ENCODE peak calls at places on chromosome 2, in ten cellular contexts. V is A549, M is H1, I is sigmoid colon, H is tibial nerve, N is esophagus squamous epithelium, K is Peyer's patch, U is GM12892, F is NB4, P is HCT116. T is an unnamed sample.

GRCh38 chr2:46082531-46083485 is 214.4 kb upstream of the EPAS1 start:
- DNase-seq in V (no peak), M (no peak), I (peak), H (no peak), N (no peak), K (no peak), U (no peak), F (peak), P (no peak), T (no peak)

GRCh38 chr2:197286805-197287595 is 23.6 kb downstream of the ANKRD44 start:
- DNase-seq in V (peak), M (no peak), I (peak), H (peak), N (no peak), K (peak), U (no peak), F (peak), P (no peak), T (no peak)

GRCh38 chr2:8447610-8448221 is 234.1 kb upstream of the ID2 start:
- DNase-seq in V (peak), M (no peak), I (peak), H (no peak), N (no peak), K (no peak), U (no peak), F (no peak), P (peak), T (no peak)

GRCh38 chr2:42881732-42882131 is 89.3 kb upstream of the HAAO start:
- DNase-seq in V (no peak), M (no peak), I (no peak), H (no peak), N (no peak), K (no peak), U (no peak), F (no peak), P (no peak), T (no peak)

GRCh38 chr2:225173909-225174308 is 131.6 kb upstream of the DOCK10 start:
- DNase-seq in V (no peak), M (no peak), I (no peak), H (no peak), N (no peak), K (no peak), U (no peak), F (no peak), P (no peak), T (no peak)

GRCh38 chr2:37855283-37856041 is 69.6 kb upstream of the RMDN2 start:
- DNase-seq in V (no peak), M (no peak), I (peak), H (no peak), N (no peak), K (no peak), U (no peak), F (no peak), P (no peak), T (no peak)

GRCh38 chr2:5123597-5124196 is 568.5 kb upstream of the SOX11 start:
- DNase-seq in V (no peak), M (no peak), I (no peak), H (no peak), N (no peak), K (no peak), U (no peak), F (no peak), P (no peak), T (no peak)

GRCh38 chr2:109459485-109459884 is 154.3 kb downstream of the SEPTIN10 start:
- DNase-seq in V (no peak), M (no peak), I (peak), H (no peak), N (no peak), K (no peak), U (no peak), F (no peak), P (no peak), T (no peak)

GRCh38 chr2:143015681-143016080 is 113.5 kb upstream of the ARHGAP15 start:
- DNase-seq in V (no peak), M (no peak), I (no peak), H (no peak), N (no peak), K (no peak), U (no peak), F (no peak), P (no peak), T (no peak)

GRCh38 chr2:49857371-49858112 is 703.2 kb upstream of the FSHR start:
- DNase-seq in V (no peak), M (no peak), I (no peak), H (no peak), N (no peak), K (no peak), U (no peak), F (no peak), P (no peak), T (no peak)

GRCh38 chr2:202871161-202872141 is at the start of gene ICA1L:
- DNase-seq in V (peak), M (no peak), I (peak), H (peak), N (no peak), K (peak), U (peak), F (peak), P (no peak), T (peak)

DNA sequence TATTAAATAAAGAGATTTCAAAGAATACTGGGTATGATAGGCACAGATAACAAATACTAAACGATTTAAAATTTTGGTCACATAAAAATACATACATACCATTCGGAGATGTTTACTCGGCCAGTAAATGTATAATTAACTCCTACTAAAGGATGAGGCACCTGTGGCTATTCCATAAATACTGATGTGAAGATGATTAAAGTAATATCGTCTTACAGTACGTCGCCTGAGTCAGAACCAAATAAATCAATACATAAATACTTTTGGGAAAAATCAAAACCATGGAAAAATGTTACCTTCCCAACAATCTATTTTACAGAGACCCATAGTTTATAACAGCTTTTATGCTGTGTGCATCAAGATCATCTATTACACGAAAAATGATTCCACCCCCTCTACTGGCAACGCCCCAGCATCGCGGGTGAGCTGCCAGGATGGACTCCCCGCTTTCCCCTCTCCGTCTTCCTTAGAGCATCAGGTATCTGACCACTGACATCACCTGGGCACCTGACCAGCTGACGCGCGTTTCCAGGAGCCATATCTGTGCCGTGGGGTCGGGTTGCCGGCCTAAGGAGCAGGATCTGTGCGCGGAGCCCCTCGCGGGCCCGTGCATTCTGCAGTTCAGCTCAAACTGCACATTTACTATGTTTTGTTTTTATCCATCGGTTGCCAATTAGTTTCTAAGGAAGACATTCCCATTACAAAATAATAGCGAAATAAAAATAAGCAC is 970 bp downstream of the ICA1L start:
- DNase-seq in V (peak), M (peak), I (peak), H (peak), N (no peak), K (peak), U (peak), F (peak), P (peak), T (peak)
- TF ChIP-seq POLR2A in V (peak), M (peak), I (no peak), H (no peak), N (no peak), K (no peak), U (no peak), F (no peak), P (peak), T (no peak)

GRCh38 chr2:120470041-120470716 is 124.2 kb downstream of the INHBB start:
- DNase-seq in V (peak), M (no peak), I (peak), H (peak), N (no peak), K (peak), U (no peak), F (peak), P (no peak), T (peak)
- TF ChIP-seq POLR2A in V (no peak), M (no peak), I (no peak), H (no peak), N (no peak), K (no peak), U (no peak), F (no peak), P (no peak), T (no peak)

GRCh38 chr2:210035679-210036078 is 33.2 kb downstream of the RPE start:
- DNase-seq in V (no peak), M (no peak), I (no peak), H (no peak), N (no peak), K (no peak), U (no peak), F (no peak), P (no peak), T (no peak)
- TF ChIP-seq POLR2A in V (no peak), M (no peak), I (no peak), H (no peak), N (no peak), K (no peak), U (no peak), F (no peak), P (no peak), T (no peak)

GRCh38 chr2:201235865-201236811 is 24.2 kb upstream of the CASP8 start:
- DNase-seq in V (peak), M (no peak), I (peak), H (peak), N (peak), K (peak), U (no peak), F (peak), P (no peak), T (peak)
- TF ChIP-seq POLR2A in V (no peak), M (no peak), I (no peak), H (no peak), N (no peak), K (no peak), U (no peak), F (no peak), P (no peak), T (no peak)

GRCh38 chr2:168453404-168453803 is 2.7 kb upstream of the CERS6 start:
- DNase-seq in V (no peak), M (no peak), I (no peak), H (no peak), N (no peak), K (no peak), U (no peak), F (no peak), P (no peak), T (no peak)
- TF ChIP-seq POLR2A in V (no peak), M (no peak), I (no peak), H (no peak), N (no peak), K (no peak), U (no peak), F (no peak), P (no peak), T (no peak)

GRCh38 chr2:149586898-149587219 is 716 bp downstream of the MMADHC start:
- DNase-seq in V (no peak), M (no peak), I (no peak), H (no peak), N (no peak), K (no peak), U (no peak), F (no peak), P (no peak), T (no peak)

GRCh38 chr2:149586063-149586462 is 1.5 kb downstream of the MMADHC start:
- DNase-seq in V (no peak), M (no peak), I (no peak), H (no peak), N (no peak), K (no peak), U (no peak), F (no peak), P (no peak), T (no peak)

GRCh38 chr2:149585317-149585885 is 2.2 kb downstream of the MMADHC start:
- DNase-seq in V (no peak), M (no peak), I (no peak), H (no peak), N (no peak), K (no peak), U (no peak), F (no peak), P (no peak), T (no peak)

GRCh38 chr2:149587950-149588487 is 444 bp upstream of the MMADHC start:
- DNase-seq in V (no peak), M (no peak), I (no peak), H (no peak), N (no peak), K (no peak), U (no peak), F (no peak), P (no peak), T (no peak)

DNA sequence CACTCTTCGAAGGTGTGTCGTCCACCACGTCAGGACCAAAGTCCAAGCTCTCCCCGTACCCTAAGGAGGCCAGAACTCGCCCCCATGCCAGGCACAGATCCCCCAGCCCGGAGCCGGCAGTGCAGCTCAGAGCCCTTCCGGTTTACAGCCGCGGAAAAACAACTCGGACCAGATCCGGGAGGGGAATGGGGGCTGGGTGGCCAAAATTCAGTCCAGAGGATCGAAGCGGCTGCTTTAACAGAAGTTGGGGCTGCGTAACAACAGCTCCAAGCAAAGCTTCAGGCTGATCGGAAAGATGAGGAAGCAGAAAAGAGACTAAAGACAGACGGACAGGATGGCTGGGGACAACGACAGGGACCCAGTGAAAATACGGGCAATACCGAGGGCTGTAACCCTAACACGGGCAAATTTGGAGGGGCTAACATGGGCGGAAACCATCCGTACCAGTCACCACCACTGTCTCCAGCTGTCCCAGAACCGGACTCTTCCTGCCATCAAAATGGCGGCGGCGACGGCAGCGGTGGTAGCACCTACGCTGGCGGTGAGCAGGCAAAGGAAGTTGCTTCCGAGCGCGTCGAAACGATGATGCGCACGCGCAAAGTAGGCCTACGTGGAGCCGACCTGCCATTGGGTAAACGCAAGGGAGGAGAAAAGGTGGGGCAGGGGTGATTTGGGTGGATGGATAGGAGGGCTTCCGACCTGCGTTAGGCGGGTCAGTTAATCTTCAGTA is at the start of gene MMADHC:
- DNase-seq in V (peak), M (peak), I (peak), H (peak), N (peak), K (peak), U (peak), F (peak), P (peak), T (peak)
- TF ChIP-seq POLR2A in V (peak), M (peak), I (peak), H (peak), N (peak), K (peak), U (peak), F (peak), P (peak), T (peak)

GRCh38 chr2:48039209-48039990 is 133.1 kb upstream of the FBXO11 start:
- DNase-seq in V (no peak), M (no peak), I (no peak), H (no peak), N (no peak), K (no peak), U (no peak), F (no peak), P (no peak), T (no peak)
- TF ChIP-seq POLR2A in V (no peak), M (no peak), I (no peak), H (no peak), N (no peak), K (no peak), U (no peak), F (no peak), P (no peak), T (no peak)

DNA sequence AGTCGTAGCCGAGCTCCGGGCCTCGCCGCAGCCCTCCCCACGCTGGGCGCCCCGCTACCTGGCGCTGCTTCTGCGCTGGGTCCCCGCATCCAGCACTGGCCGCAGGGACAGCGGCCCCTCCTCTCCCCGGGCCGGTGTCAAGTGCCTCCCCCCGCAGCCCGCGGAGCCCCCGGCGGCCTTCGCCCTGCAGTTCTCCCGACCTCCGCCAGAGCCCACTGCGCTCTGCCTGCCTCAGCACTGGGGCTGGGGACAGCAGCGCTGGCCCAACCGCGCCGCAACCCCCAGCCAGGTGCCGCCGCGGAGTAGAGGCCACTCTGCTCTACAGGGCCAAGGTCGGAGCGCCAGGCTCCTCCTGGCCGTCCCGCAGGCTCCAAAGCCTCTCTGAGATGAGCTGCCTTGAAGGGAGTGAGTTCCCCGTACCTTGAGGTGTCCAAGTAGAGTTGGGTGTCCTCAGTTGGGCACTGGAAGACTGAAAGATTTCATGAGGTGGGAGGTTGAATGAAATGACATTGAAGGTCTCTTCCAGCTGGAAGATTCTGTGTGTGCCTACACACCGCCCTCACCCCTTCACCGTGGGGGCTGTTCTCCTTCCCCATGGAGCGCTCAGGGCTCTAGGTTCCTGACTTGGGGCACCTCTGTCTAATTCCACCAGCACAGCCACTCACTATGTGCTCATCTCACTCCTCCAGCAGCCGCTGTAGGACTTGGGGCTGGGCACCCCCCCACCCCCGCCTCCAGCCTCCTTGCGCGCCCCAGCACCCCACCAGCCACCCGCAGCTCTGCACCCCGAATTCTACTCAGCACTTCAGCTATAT is 854 bp upstream of the DNMT3A start:
- DNase-seq in V (peak), M (peak), I (peak), H (peak), N (no peak), K (peak), U (peak), F (peak), P (peak), T (peak)
- TF ChIP-seq POLR2A in V (no peak), M (no peak), I (no peak), H (no peak), N (no peak), K (no peak), U (no peak), F (no peak), P (no peak), T (peak)

GRCh38 chr2:241082338-241083090 is 19.6 kb downstream of the MTERF4 start:
- DNase-seq in V (no peak), M (no peak), I (no peak), H (no peak), N (no peak), K (no peak), U (no peak), F (no peak), P (no peak), T (no peak)
- TF ChIP-seq POLR2A in V (no peak), M (no peak), I (no peak), H (no peak), N (no peak), K (no peak), U (no peak), F (no peak), P (no peak), T (no peak)

GRCh38 chr2:200525066-200525465 is 941 bp upstream of the SGO2 start:
- DNase-seq in V (no peak), M (no peak), I (no peak), H (no peak), N (no peak), K (no peak), U (no peak), F (no peak), P (no peak), T (no peak)

GRCh38 chr2:200528228-200528627 is 2.2 kb downstream of the SGO2 start:
- DNase-seq in V (no peak), M (no peak), I (no peak), H (no peak), N (no peak), K (no peak), U (no peak), F (no peak), P (no peak), T (no peak)

GRCh38 chr2:200523604-200524003 is 2.4 kb upstream of the SGO2 start:
- DNase-seq in V (no peak), M (no peak), I (no peak), H (no peak), N (no peak), K (no peak), U (no peak), F (no peak), P (no peak), T (no peak)

GRCh38 chr2:200525551-200525881 is 491 bp upstream of the SGO2 start:
- DNase-seq in V (no peak), M (no peak), I (no peak), H (no peak), N (no peak), K (no peak), U (no peak), F (no peak), P (no peak), T (no peak)

DNA sequence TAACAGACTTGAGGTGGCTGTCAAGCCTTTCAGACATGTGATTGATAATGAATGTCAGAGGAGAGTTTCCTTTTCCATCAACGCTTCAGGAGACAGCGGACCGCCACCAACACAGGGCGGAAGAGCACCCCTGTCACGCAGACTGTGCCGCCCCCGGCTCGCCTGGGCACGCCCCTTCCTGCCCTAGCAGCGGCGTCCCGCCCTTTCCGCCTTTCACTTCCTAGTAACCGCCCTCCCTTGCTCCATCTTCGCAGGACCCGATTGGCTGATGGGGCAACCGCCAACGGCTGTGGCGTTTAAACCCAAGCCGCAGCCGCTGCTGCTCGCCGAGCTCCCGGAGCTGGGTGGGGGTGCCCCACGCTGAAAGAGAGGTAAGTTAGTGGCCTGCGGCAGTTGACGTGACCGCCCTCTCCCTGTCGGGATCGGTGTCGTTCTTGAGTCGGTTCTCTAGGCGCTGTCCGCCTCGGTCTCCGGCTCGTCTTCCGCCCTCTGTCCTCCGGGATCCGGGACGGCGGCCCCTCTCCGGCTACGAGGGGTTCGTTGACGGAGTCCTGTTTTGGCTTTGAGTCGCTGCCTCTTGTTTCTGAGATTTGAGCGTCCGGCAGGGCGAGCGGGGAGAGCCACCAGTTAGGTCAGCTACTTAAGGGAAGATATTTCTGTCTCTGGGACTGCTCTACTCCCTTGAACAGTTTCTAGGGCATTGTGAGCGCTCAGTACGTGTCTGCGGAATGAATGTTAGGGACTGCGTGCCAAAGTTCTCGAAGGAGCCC is at the start of gene SGO2:
- DNase-seq in V (peak), M (peak), I (peak), H (peak), N (peak), K (peak), U (peak), F (peak), P (peak), T (peak)
- TF ChIP-seq POLR2A in V (peak), M (no peak), I (peak), H (peak), N (peak), K (peak), U (peak), F (peak), P (no peak), T (peak)